ENCODE peak calls at places on chromosome 16, in six cellular contexts. R is A549, J is adrenal gland, V is kidney epithelial cell, F is body of pancreas, Y is kidney. G is an unnamed sample.

GRCh38 chr16:23388786-23389185 is 64.2 kb downstream of the COG7 start:
- DNase-seq in R (no peak), Y (peak), V (no peak), J (no peak), F (no peak), G (no peak)

GRCh38 chr16:1707193-1707790 is 1.3 kb downstream of the MAPK8IP3 start:
- DNase-seq in Y (no peak), F (peak), V (no peak), R (no peak), J (peak), G (no peak)

GRCh38 chr16:47366228-47366627 is 94.6 kb downstream of the ITFG1 start:
- DNase-seq in V (no peak), J (no peak), F (no peak), Y (no peak), R (no peak), G (no peak)

GRCh38 chr16:46830902-46831647 is at the start of gene C16orf87:
- DNase-seq in R (peak), J (peak), Y (peak), F (peak), V (peak), G (peak)

GRCh38 chr16:2904922-2905240 is 6.8 kb upstream of the FLYWCH1 start:
- DNase-seq in R (no peak), F (peak), V (no peak), J (peak), Y (no peak), G (no peak)

GRCh38 chr16:60655514-60656153 is 1380.6 kb downstream of the CDH8 start:
- DNase-seq in F (no peak), J (no peak), R (no peak), V (no peak), Y (no peak), G (no peak)

GRCh38 chr16:16099320-16099719 is 124.0 kb downstream of the ABCC6 start:
- DNase-seq in V (no peak), F (no peak), Y (no peak), J (no peak), R (no peak), G (no peak)

GRCh38 chr16:20789130-20789529 is 17.1 kb downstream of the ERI2 start:
- DNase-seq in Y (no peak), J (no peak), F (no peak), R (no peak), V (no peak), G (no peak)

GRCh38 chr16:20918486-20919239 is 18.1 kb downstream of the LYRM1 start:
- DNase-seq in Y (no peak), F (no peak), R (no peak), J (peak), V (no peak), G (no peak)

GRCh38 chr16:64977211-64977920 is 144.5 kb downstream of the CDH11 start:
- DNase-seq in F (no peak), V (no peak), R (no peak), Y (no peak), J (no peak), G (no peak)

GRCh38 chr16:2981899-2982250 is 1.6 kb upstream of the PKMYT1 start:
- DNase-seq in V (no peak), J (no peak), R (no peak), Y (peak), F (no peak), G (no peak)

DNA sequence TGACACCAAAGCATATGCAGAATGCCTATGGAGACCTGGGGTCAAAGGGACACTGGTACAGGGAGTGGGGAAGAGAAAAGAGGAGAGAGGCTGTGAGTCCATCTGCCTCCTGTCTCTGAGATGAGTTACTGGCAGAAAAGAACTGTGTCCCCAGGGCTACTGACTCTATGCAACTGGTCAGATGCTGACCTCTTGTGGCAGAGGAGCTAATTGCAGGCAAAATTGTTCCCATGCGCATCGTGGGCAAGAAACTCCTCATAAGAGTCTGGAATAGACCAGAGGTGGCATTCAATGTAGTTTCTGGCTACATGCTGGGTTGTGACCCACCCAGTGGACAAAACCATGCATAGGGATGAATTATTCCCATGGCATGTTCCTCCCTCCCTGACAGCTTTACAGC is 26.1 kb upstream of the MLKL start:
- DNase-seq in R (peak), F (peak), J (no peak), Y (no peak), V (no peak), G (no peak)
- TF ChIP-seq CTCF in R (peak), F (peak), J (no peak), Y (no peak), V (peak), G (no peak)

DNA sequence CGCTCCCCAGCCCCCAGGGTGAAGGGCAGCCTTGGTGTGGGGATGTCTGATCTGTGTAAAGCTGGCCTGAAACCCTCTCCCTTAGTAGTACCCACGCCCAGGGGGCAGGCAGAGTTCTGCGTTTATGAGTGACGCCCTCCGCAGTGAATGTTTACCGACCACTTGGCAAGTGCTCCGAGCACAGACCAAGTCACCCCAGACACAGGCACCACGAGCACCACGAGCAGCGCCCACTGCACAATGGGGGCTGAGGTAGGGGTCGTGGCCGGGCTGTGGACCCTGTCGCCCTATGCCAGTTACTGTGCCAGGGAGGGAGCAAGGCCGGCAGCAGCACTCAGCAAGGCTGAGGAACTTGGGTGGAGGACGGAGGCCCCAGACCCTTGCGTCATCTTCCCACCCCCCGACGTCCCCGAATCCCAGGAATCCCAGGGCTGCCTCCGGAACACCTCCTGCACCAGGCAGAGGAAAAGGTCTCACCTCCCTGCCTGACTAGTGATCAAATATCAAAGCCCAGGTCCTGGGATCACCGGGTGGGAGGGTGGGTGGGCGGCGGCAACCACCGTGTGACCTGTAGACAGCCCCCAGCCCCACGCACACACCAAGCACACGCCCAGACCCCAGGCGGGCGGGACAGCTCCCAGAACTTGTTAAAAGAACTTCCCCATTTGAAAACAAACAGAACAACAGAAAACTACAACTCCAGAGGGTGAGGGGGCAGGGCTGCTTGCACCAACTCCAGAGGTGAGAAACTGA is 5.3 kb downstream of the VASN start:
- DNase-seq in J (no peak), Y (no peak), R (no peak), F (no peak), V (no peak), G (no peak)
- H3K4me3 ChIP-seq in J (no peak), Y (peak), R (no peak), F (no peak), V (no peak), G (no peak)

GRCh38 chr16:89286096-89286495 is 68.6 kb downstream of the ZNF778 start:
- DNase-seq in J (no peak), R (no peak), F (no peak), Y (no peak), V (no peak), G (no peak)
- TF ChIP-seq CTCF in J (no peak), R (no peak), F (no peak), Y (no peak), V (no peak), G (no peak)

DNA sequence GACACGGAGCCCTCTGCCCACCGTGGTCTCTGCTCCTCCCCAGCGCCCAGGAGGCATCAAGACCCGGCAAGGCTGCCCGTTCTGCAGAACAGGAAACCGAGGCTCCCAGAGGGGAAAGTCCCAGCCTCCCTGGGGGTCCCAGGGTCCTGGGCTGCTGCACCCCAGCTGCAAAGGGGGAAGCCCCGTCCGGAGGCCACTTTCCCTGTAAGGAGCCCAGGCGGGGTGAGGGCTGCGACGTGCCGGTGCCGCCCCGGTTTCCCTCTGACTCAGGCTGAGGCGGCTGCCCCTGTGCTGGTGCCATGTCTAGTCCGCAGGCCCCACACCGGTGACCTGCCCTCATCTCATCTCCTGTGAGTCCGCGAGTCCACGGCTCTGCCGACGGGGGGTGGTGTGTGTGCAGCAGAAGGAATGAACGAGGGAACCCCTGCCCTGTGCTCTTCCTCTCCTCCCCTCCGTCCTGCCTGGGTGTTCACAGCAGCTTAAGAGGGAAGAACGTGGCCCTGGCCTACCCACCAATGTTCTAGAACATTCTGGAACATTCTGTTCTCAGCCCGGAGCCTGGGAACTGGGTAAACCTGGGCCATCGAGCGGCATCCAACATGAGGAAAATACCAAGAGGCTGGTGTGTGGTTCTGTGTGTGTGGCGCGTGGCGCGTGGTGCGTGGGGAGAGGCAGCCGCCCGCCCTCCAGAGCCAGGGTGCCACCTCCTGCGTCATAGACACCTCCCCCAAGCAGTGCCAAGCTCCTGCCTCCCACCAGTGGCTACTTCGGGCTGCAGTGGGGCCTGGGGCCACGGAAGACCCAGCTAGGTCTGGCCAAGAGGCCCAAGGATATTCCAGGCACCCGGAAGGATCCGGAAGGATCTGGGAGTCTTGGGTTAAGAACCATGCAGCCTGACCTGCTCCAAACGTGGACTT is 7.0 kb upstream of the CBFA2T3 start:
- DNase-seq in R (no peak), Y (no peak), V (no peak), F (no peak), J (no peak), G (no peak)
- H3K4me3 ChIP-seq in R (no peak), Y (no peak), V (no peak), F (no peak), J (no peak), G (no peak)

DNA sequence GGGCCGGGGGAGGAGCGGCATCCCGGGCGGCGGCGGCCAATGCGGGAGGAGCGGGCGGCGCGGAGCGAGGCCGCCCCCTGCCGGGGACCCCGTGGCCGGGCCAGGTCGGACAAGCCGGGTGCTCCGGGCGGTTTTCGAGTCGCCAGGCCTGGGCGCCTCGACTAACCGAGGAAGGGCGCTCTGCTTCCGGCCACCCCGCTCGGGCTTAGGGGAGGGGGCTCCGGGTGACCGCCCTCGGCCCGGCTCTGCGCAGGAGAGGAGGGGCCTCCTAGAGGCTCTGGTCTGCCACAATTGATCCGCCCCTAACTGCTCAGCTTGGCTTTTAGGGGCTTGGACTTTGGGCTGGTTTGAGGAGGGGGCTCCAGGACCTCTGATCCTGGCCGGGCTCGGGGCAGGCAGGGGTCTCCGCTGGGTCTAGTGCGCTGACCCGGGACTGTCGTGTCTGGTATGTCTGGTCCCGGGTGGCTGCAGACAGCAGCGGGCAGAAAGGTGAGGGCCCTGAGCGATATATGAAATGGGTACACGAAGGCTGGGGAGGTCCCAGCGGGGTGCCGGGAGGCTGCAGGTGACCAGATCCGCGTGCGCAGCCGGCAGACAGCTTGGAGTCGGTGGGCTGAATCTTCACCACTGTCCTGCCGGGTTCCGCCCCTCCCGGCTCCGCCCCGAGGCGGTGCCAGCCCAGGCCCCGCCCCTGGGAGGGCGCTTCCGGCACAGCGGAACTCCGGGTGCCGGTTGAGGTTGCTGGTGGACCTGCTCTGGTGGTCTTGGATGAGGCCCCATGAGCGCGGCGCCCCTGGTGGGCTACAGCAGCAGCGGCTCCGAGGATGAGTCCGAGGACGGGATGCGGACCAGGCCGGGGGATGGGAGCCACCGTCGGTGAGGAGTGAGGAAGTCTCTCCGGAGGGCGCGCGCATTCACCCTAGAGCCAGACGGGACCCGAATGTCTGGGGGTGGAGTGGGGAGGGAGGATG is at the start of gene USB1:
- DNase-seq in R (peak), F (peak), Y (peak), J (peak), V (no peak), G (no peak)
- TF ChIP-seq CTCF in R (peak), F (peak), Y (peak), J (peak), V (peak), G (peak)

GRCh38 chr16:14329727-14330363 is 258.7 kb downstream of the MRTFB start:
- DNase-seq in V (no peak), R (no peak), J (no peak), F (no peak), Y (no peak), G (no peak)
- H3K4me3 ChIP-seq in V (no peak), R (no peak), J (no peak), F (no peak), Y (no peak), G (no peak)

DNA sequence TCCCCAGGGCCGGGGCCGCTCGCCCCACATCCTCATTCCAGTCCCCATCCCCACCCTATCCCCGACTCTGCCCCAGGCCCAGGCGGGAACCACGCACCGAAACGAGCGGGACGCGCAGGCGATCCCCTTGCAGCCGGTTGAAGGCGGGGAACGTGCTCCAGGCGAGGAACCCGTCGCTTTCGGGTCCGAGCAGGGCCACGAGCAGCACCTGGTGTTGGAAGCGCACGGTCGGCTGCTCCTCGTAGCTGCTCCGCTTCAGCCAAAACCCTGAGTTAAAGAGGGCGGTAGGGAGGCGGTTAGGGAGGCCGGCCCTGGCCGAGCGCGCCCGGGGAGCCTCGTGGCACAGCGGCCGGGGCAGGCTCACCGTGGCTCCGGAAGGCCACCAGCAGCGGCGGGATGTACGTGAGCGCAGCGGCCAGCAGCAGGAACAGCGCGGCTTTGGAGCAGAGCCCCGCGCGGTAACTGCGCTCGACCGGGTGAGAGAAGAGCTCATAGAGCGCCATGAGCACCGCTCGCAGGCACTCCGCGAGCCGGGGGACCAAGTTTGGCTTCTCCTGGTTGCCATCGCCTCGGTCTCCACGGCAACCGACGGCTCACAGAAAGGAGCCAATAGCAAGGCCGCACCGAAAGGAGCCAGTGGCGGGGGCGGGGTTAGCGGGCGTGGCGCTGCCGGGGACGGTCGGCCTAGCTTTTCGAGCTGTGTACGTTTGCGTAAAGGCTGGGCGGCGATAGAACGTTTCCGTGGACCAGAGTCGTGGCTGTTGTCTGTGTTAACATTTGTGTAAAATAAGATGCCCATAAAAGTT is at the start of gene TMEM231:
- DNase-seq in J (peak), F (peak), R (peak), V (peak), Y (peak), G (peak)
- TF ChIP-seq CTCF in J (no peak), F (no peak), R (no peak), V (no peak), Y (no peak), G (peak)

GRCh38 chr16:10183606-10183959 is 1.4 kb upstream of the GRIN2A start:
- DNase-seq in V (no peak), R (no peak), J (no peak), Y (no peak), F (no peak), G (no peak)
- H3K4me3 ChIP-seq in V (no peak), R (no peak), J (no peak), Y (no peak), F (no peak), G (no peak)

GRCh38 chr16:31371008-31371407 is 16.0 kb downstream of the ITGAX start:
- DNase-seq in R (no peak), Y (peak), F (no peak), V (no peak), J (no peak), G (no peak)
- TF ChIP-seq CTCF in R (no peak), Y (no peak), F (no peak), V (no peak), J (no peak), G (no peak)

G was measured in AG04449.